ENCODE peak calls at places on chromosomes 1 and 21, in ten cellular contexts. One of them, this sample, is unnamed.

GRCh38 chr21:35922618-35923017 is 137.7 kb downstream of the SETD4 start:
- DNase-seq in colonic mucosa: no peak
- DNase-seq in epithelial cell of esophagus: peak
- DNase-seq in kidney: no peak
- DNase-seq in adrenal gland: no peak
- DNase-seq in heart left ventricle: no peak
- DNase-seq in body of pancreas: no peak
- DNase-seq in transverse colon: no peak
- DNase-seq in osteoblast: no peak
- DNase-seq in esophagus squamous epithelium: no peak
- DNase-seq in this sample: no peak

GRCh38 chr21:44686843-44687561 is 5.0 kb upstream of the KRTAP12-1 start:
- DNase-seq in colonic mucosa: no peak
- DNase-seq in epithelial cell of esophagus: no peak
- DNase-seq in kidney: peak
- DNase-seq in adrenal gland: no peak
- DNase-seq in heart left ventricle: no peak
- DNase-seq in body of pancreas: no peak
- DNase-seq in transverse colon: no peak
- DNase-seq in osteoblast: no peak
- DNase-seq in esophagus squamous epithelium: no peak
- DNase-seq in this sample: no peak

GRCh38 chr1:100353988-100354387 is 1.7 kb downstream of the CDC14A start:
- DNase-seq in colonic mucosa: no peak
- DNase-seq in epithelial cell of esophagus: peak
- DNase-seq in kidney: no peak
- DNase-seq in adrenal gland: no peak
- DNase-seq in heart left ventricle: no peak
- DNase-seq in body of pancreas: no peak
- DNase-seq in transverse colon: no peak
- DNase-seq in osteoblast: peak
- DNase-seq in esophagus squamous epithelium: no peak
- DNase-seq in this sample: no peak

GRCh38 chr1:40692429-40692905 is 963 bp downstream of the NFYC start:
- DNase-seq in colonic mucosa: no peak
- DNase-seq in epithelial cell of esophagus: peak
- DNase-seq in kidney: no peak
- DNase-seq in adrenal gland: no peak
- DNase-seq in heart left ventricle: no peak
- DNase-seq in body of pancreas: no peak
- DNase-seq in transverse colon: no peak
- DNase-seq in osteoblast: no peak
- DNase-seq in esophagus squamous epithelium: no peak
- DNase-seq in this sample: no peak

GRCh38 chr1:9890224-9890731 is 19.8 kb downstream of the CTNNBIP1 start:
- DNase-seq in colonic mucosa: no peak
- DNase-seq in epithelial cell of esophagus: peak
- DNase-seq in kidney: peak
- DNase-seq in adrenal gland: peak
- DNase-seq in heart left ventricle: peak
- DNase-seq in body of pancreas: peak
- DNase-seq in transverse colon: peak
- DNase-seq in osteoblast: peak
- DNase-seq in esophagus squamous epithelium: no peak
- DNase-seq in this sample: no peak

GRCh38 chr1:44212355-44213221 is 683 bp upstream of the DMAP1 start:
- DNase-seq in colonic mucosa: no peak
- DNase-seq in epithelial cell of esophagus: peak
- DNase-seq in kidney: no peak
- DNase-seq in adrenal gland: no peak
- DNase-seq in heart left ventricle: no peak
- DNase-seq in body of pancreas: no peak
- DNase-seq in transverse colon: no peak
- DNase-seq in osteoblast: no peak
- DNase-seq in esophagus squamous epithelium: no peak
- DNase-seq in this sample: no peak

GRCh38 chr1:229664133-229664689 is 38.2 kb downstream of the URB2 start:
- DNase-seq in colonic mucosa: no peak
- DNase-seq in epithelial cell of esophagus: peak
- DNase-seq in kidney: no peak
- DNase-seq in adrenal gland: no peak
- DNase-seq in heart left ventricle: no peak
- DNase-seq in body of pancreas: peak
- DNase-seq in transverse colon: peak
- DNase-seq in osteoblast: no peak
- DNase-seq in esophagus squamous epithelium: no peak
- DNase-seq in this sample: peak

GRCh38 chr1:54249798-54250497 is 50.0 kb downstream of the MRPL37 start:
- DNase-seq in colonic mucosa: no peak
- DNase-seq in epithelial cell of esophagus: peak
- DNase-seq in kidney: peak
- DNase-seq in adrenal gland: peak
- DNase-seq in heart left ventricle: no peak
- DNase-seq in body of pancreas: no peak
- DNase-seq in transverse colon: no peak
- DNase-seq in osteoblast: peak
- DNase-seq in esophagus squamous epithelium: no peak
- DNase-seq in this sample: no peak

GRCh38 chr1:19735419-19736127 is 64.1 kb downstream of the TMCO4 start:
- DNase-seq in colonic mucosa: no peak
- DNase-seq in epithelial cell of esophagus: no peak
- DNase-seq in kidney: peak
- DNase-seq in adrenal gland: peak
- DNase-seq in heart left ventricle: peak
- DNase-seq in body of pancreas: peak
- DNase-seq in transverse colon: peak
- DNase-seq in osteoblast: peak
- DNase-seq in esophagus squamous epithelium: no peak
- DNase-seq in this sample: no peak

GRCh38 chr1:241717975-241718374 is 65.9 kb downstream of the WDR64 start:
- DNase-seq in colonic mucosa: no peak
- DNase-seq in epithelial cell of esophagus: no peak
- DNase-seq in kidney: no peak
- DNase-seq in adrenal gland: no peak
- DNase-seq in heart left ventricle: no peak
- DNase-seq in body of pancreas: no peak
- DNase-seq in transverse colon: no peak
- DNase-seq in osteoblast: no peak
- DNase-seq in esophagus squamous epithelium: no peak
- DNase-seq in this sample: no peak

GRCh38 chr21:38121888-38122705 is 134.7 kb upstream of the KCNJ15 start:
- DNase-seq in colonic mucosa: no peak
- DNase-seq in epithelial cell of esophagus: peak
- DNase-seq in kidney: no peak
- DNase-seq in adrenal gland: no peak
- DNase-seq in heart left ventricle: no peak
- DNase-seq in body of pancreas: no peak
- DNase-seq in transverse colon: no peak
- DNase-seq in osteoblast: no peak
- DNase-seq in esophagus squamous epithelium: no peak
- DNase-seq in this sample: no peak
- TF ChIP-seq CTCF in colonic mucosa: no peak
- TF ChIP-seq CTCF in epithelial cell of esophagus: no peak
- TF ChIP-seq CTCF in kidney: no peak
- TF ChIP-seq CTCF in adrenal gland: no peak
- TF ChIP-seq CTCF in heart left ventricle: no peak
- TF ChIP-seq CTCF in body of pancreas: no peak
- TF ChIP-seq CTCF in transverse colon: no peak
- TF ChIP-seq CTCF in osteoblast: no peak
- TF ChIP-seq CTCF in esophagus squamous epithelium: no peak
- TF ChIP-seq CTCF in this sample: no peak

GRCh38 chr1:202561240-202561639 is 149.0 kb downstream of the SYT2 start:
- DNase-seq in colonic mucosa: no peak
- DNase-seq in epithelial cell of esophagus: no peak
- DNase-seq in kidney: no peak
- DNase-seq in adrenal gland: no peak
- DNase-seq in heart left ventricle: no peak
- DNase-seq in body of pancreas: no peak
- DNase-seq in transverse colon: no peak
- DNase-seq in osteoblast: no peak
- DNase-seq in esophagus squamous epithelium: no peak
- DNase-seq in this sample: no peak

GRCh38 chr1:202564958-202565497 is 145.2 kb downstream of the SYT2 start:
- DNase-seq in colonic mucosa: no peak
- DNase-seq in epithelial cell of esophagus: no peak
- DNase-seq in kidney: no peak
- DNase-seq in adrenal gland: no peak
- DNase-seq in heart left ventricle: no peak
- DNase-seq in body of pancreas: no peak
- DNase-seq in transverse colon: no peak
- DNase-seq in osteoblast: no peak
- DNase-seq in esophagus squamous epithelium: no peak
- DNase-seq in this sample: no peak

GRCh38 chr1:202563818-202564217 is 146.4 kb downstream of the SYT2 start:
- DNase-seq in colonic mucosa: no peak
- DNase-seq in epithelial cell of esophagus: no peak
- DNase-seq in kidney: no peak
- DNase-seq in adrenal gland: no peak
- DNase-seq in heart left ventricle: no peak
- DNase-seq in body of pancreas: no peak
- DNase-seq in transverse colon: no peak
- DNase-seq in osteoblast: no peak
- DNase-seq in esophagus squamous epithelium: no peak
- DNase-seq in this sample: no peak

GRCh38 chr1:202562443-202563060 is 147.7 kb downstream of the SYT2 start:
- DNase-seq in colonic mucosa: no peak
- DNase-seq in epithelial cell of esophagus: no peak
- DNase-seq in kidney: no peak
- DNase-seq in adrenal gland: no peak
- DNase-seq in heart left ventricle: no peak
- DNase-seq in body of pancreas: no peak
- DNase-seq in transverse colon: no peak
- DNase-seq in osteoblast: no peak
- DNase-seq in esophagus squamous epithelium: no peak
- DNase-seq in this sample: no peak

GRCh38 chr1:202561726-202562442 is 148.4 kb downstream of the SYT2 start:
- DNase-seq in colonic mucosa: no peak
- DNase-seq in epithelial cell of esophagus: no peak
- DNase-seq in kidney: no peak
- DNase-seq in adrenal gland: no peak
- DNase-seq in heart left ventricle: no peak
- DNase-seq in body of pancreas: no peak
- DNase-seq in transverse colon: no peak
- DNase-seq in osteoblast: no peak
- DNase-seq in esophagus squamous epithelium: no peak
- DNase-seq in this sample: no peak
- TF ChIP-seq CTCF in colonic mucosa: no peak
- TF ChIP-seq CTCF in epithelial cell of esophagus: peak
- TF ChIP-seq CTCF in kidney: no peak
- TF ChIP-seq CTCF in adrenal gland: peak
- TF ChIP-seq CTCF in heart left ventricle: peak
- TF ChIP-seq CTCF in body of pancreas: no peak
- TF ChIP-seq CTCF in transverse colon: peak
- TF ChIP-seq CTCF in osteoblast: peak
- TF ChIP-seq CTCF in esophagus squamous epithelium: no peak
- TF ChIP-seq CTCF in this sample: no peak

GRCh38 chr1:117672756-117673155 is 66.9 kb downstream of the TENT5C start:
- DNase-seq in colonic mucosa: peak
- DNase-seq in epithelial cell of esophagus: no peak
- DNase-seq in kidney: no peak
- DNase-seq in adrenal gland: no peak
- DNase-seq in heart left ventricle: peak
- DNase-seq in body of pancreas: no peak
- DNase-seq in transverse colon: no peak
- DNase-seq in osteoblast: no peak
- DNase-seq in esophagus squamous epithelium: no peak
- DNase-seq in this sample: no peak

GRCh38 chr1:117670996-117671780 is 65.3 kb downstream of the TENT5C start:
- DNase-seq in colonic mucosa: peak
- DNase-seq in epithelial cell of esophagus: no peak
- DNase-seq in kidney: no peak
- DNase-seq in adrenal gland: no peak
- DNase-seq in heart left ventricle: no peak
- DNase-seq in body of pancreas: no peak
- DNase-seq in transverse colon: no peak
- DNase-seq in osteoblast: no peak
- DNase-seq in esophagus squamous epithelium: no peak
- DNase-seq in this sample: no peak

GRCh38 chr1:117669572-117669971 is 63.7 kb downstream of the TENT5C start:
- DNase-seq in colonic mucosa: peak
- DNase-seq in epithelial cell of esophagus: no peak
- DNase-seq in kidney: no peak
- DNase-seq in adrenal gland: no peak
- DNase-seq in heart left ventricle: no peak
- DNase-seq in body of pancreas: no peak
- DNase-seq in transverse colon: no peak
- DNase-seq in osteoblast: no peak
- DNase-seq in esophagus squamous epithelium: no peak
- DNase-seq in this sample: no peak

GRCh38 chr1:117673405-117673804 is 67.6 kb downstream of the TENT5C start:
- DNase-seq in colonic mucosa: peak
- DNase-seq in epithelial cell of esophagus: peak
- DNase-seq in kidney: no peak
- DNase-seq in adrenal gland: no peak
- DNase-seq in heart left ventricle: no peak
- DNase-seq in body of pancreas: no peak
- DNase-seq in transverse colon: no peak
- DNase-seq in osteoblast: peak
- DNase-seq in esophagus squamous epithelium: no peak
- DNase-seq in this sample: no peak

DNA sequence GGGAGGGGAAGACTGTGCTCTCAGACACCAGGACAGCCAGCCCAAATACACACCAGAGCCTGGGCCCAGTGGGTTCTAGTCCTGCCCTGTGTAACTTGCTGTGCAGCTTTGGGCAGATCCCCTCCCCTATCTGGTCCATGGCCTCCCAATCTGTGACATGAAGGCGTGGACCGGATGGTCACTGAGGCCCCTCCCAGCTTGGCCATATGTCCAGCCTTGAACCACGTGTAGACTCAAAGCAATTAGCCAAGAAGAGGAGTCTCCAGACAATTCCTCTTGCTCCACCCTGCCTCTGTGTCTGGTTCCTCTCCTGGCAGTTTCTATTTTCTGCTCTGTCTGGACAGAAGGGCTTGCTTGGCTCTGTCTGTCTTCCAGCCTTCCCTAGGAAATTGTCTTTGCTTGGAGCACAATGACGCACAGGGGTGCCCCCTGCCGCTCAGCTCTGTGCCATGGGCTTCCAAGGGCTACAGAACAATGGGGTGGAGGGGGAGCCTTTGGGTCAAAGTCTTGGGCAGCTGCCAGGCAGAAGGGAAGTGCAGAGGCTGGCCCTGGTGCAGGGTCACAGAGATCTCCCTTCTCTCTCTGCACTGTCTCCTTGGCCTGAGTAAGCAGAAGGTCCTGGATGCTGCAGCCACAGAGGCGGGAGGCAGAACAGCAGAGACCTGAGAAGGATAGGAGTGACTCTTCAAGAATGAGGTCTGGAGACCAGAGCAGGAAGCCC is 66.1 kb downstream of the TENT5C start:
- DNase-seq in colonic mucosa: peak
- DNase-seq in epithelial cell of esophagus: no peak
- DNase-seq in kidney: no peak
- DNase-seq in adrenal gland: peak
- DNase-seq in heart left ventricle: no peak
- DNase-seq in body of pancreas: peak
- DNase-seq in transverse colon: peak
- DNase-seq in osteoblast: no peak
- DNase-seq in esophagus squamous epithelium: no peak
- DNase-seq in this sample: no peak
- TF ChIP-seq CTCF in colonic mucosa: no peak
- TF ChIP-seq CTCF in epithelial cell of esophagus: no peak
- TF ChIP-seq CTCF in kidney: peak
- TF ChIP-seq CTCF in adrenal gland: no peak
- TF ChIP-seq CTCF in heart left ventricle: no peak
- TF ChIP-seq CTCF in body of pancreas: peak
- TF ChIP-seq CTCF in transverse colon: no peak
- TF ChIP-seq CTCF in osteoblast: no peak
- TF ChIP-seq CTCF in esophagus squamous epithelium: no peak
- TF ChIP-seq CTCF in this sample: no peak

GRCh38 chr1:83632906-83633305 is 366.0 kb downstream of the TTLL7 start:
- DNase-seq in colonic mucosa: no peak
- DNase-seq in epithelial cell of esophagus: no peak
- DNase-seq in kidney: no peak
- DNase-seq in adrenal gland: no peak
- DNase-seq in heart left ventricle: no peak
- DNase-seq in body of pancreas: no peak
- DNase-seq in transverse colon: no peak
- DNase-seq in osteoblast: no peak
- DNase-seq in esophagus squamous epithelium: no peak
- DNase-seq in this sample: no peak
- TF ChIP-seq CTCF in colonic mucosa: no peak
- TF ChIP-seq CTCF in epithelial cell of esophagus: no peak
- TF ChIP-seq CTCF in kidney: no peak
- TF ChIP-seq CTCF in adrenal gland: no peak
- TF ChIP-seq CTCF in heart left ventricle: no peak
- TF ChIP-seq CTCF in body of pancreas: no peak
- TF ChIP-seq CTCF in transverse colon: no peak
- TF ChIP-seq CTCF in osteoblast: no peak
- TF ChIP-seq CTCF in esophagus squamous epithelium: no peak
- TF ChIP-seq CTCF in this sample: no peak